ENCODE peak calls at places on chromosomes 6 and 20, in eight cellular contexts. T, O, I, F, N, G, L and P are unnamed samples.

GRCh38 chr20:11001767-11002540 is 328.2 kb upstream of the JAG1 start:
- DNase-seq in T (peak; percentile 19), O (no peak), I (no peak), F (no peak), N (no peak), G (no peak), L (peak; percentile 59), P (no peak)

GRCh38 chr6:109631403-109631802 is 59.6 kb downstream of the AK9 start:
- DNase-seq in T (no peak), O (no peak), I (no peak), F (no peak), N (no peak), G (no peak), L (no peak), P (no peak)

GRCh38 chr20:61263084-61263695 is 11.1 kb downstream of the CDH4 start:
- DNase-seq in T (no peak), O (no peak), I (no peak), F (no peak), N (peak; percentile 51), G (no peak), L (no peak), P (peak; percentile 35)

GRCh38 chr6:148915889-148916288 is 169.1 kb downstream of the UST start:
- DNase-seq in T (no peak), O (no peak), I (no peak), F (no peak), N (no peak), G (no peak), L (no peak), P (no peak)

GRCh38 chr6:14888575-14889000 is 357.3 kb upstream of the JARID2 start:
- DNase-seq in T (peak; percentile 42), O (no peak), I (no peak), F (no peak), N (no peak), G (no peak), L (peak; percentile 91), P (no peak)

GRCh38 chr6:159983641-159984080 is 14.8 kb downstream of the IGF2R start:
- DNase-seq in T (no peak), O (no peak), I (no peak), F (no peak), N (no peak), G (no peak), L (no peak), P (no peak)

GRCh38 chr6:104711371-104711770 is 148.3 kb downstream of the HACE1 start:
- DNase-seq in T (no peak), O (no peak), I (no peak), F (no peak), N (no peak), G (no peak), L (no peak), P (no peak)

GRCh38 chr20:45545351-45545750 is 1.9 kb downstream of the EPPIN start:
- DNase-seq in T (no peak), O (no peak), I (no peak), F (no peak), N (no peak), G (no peak), L (no peak), P (no peak)

GRCh38 chr6:135291288-135292116 is 110.4 kb downstream of the MYB start:
- DNase-seq in T (no peak), O (no peak), I (no peak), F (no peak), N (no peak), G (no peak), L (no peak), P (no peak)

GRCh38 chr6:10331336-10331735 is 83.5 kb downstream of the TFAP2A start:
- DNase-seq in T (no peak), O (no peak), I (no peak), F (no peak), N (no peak), G (no peak), L (no peak), P (no peak)

GRCh38 chr6:170031096-170031471 is 259.8 kb downstream of the DLL1 start:
- DNase-seq in T (no peak), O (peak; percentile 86), I (no peak), F (peak; percentile 6), N (no peak), G (no peak), L (no peak), P (peak; percentile 44)

GRCh38 chr6:100719883-100720682 is 161.0 kb downstream of the ASCC3 start:
- DNase-seq in T (no peak), O (no peak), I (no peak), F (no peak), N (no peak), G (no peak), L (no peak), P (no peak)

GRCh38 chr6:114523508-114523907 is 180.7 kb upstream of the HS3ST5 start:
- DNase-seq in T (no peak), O (no peak), I (no peak), F (no peak), N (no peak), G (no peak), L (no peak), P (no peak)

GRCh38 chr6:139996253-139996834 is 621.9 kb upstream of the CITED2 start:
- DNase-seq in T (no peak), O (no peak), I (no peak), F (no peak), N (no peak), G (no peak), L (no peak), P (no peak)
- TF ChIP-seq CTCF in T (no peak), O (peak; percentile 26), I (no peak), F (no peak), N (no peak), G (no peak), L (peak; percentile 21), P (no peak)

GRCh38 chr6:2852514-2852855 is 10.8 kb upstream of the SERPINB1 start:
- DNase-seq in T (no peak), O (no peak), I (no peak), F (no peak), N (no peak), G (no peak), L (no peak), P (no peak)
- H3K4me1 ChIP-seq in T (peaks cover 28% of the 10 kb centered on the region), O (no peaks in the 10 kb centered on the region), I (peaks cover 21% of the 10 kb centered on the region), F (peaks cover 34% of the 10 kb centered on the region), N (peaks cover 56% of the 10 kb centered on the region), G (peaks cover 6% of the 10 kb centered on the region), L (peaks cover 10% of the 10 kb centered on the region), P (peaks cover 6% of the 10 kb centered on the region)

GRCh38 chr6:7939864-7940228 is 29.3 kb upstream of the TXNDC5 start:
- DNase-seq in T (no peak), O (no peak), I (no peak), F (no peak), N (no peak), G (no peak), L (no peak), P (no peak)

GRCh38 chr6:7938562-7939185 is 28.1 kb upstream of the TXNDC5 start:
- DNase-seq in T (no peak), O (no peak), I (no peak), F (no peak), N (no peak), G (no peak), L (no peak), P (no peak)

GRCh38 chr6:7933794-7934193 is 23.2 kb upstream of the TXNDC5 start:
- DNase-seq in T (no peak), O (no peak), I (no peak), F (no peak), N (no peak), G (no peak), L (no peak), P (no peak)

DNA sequence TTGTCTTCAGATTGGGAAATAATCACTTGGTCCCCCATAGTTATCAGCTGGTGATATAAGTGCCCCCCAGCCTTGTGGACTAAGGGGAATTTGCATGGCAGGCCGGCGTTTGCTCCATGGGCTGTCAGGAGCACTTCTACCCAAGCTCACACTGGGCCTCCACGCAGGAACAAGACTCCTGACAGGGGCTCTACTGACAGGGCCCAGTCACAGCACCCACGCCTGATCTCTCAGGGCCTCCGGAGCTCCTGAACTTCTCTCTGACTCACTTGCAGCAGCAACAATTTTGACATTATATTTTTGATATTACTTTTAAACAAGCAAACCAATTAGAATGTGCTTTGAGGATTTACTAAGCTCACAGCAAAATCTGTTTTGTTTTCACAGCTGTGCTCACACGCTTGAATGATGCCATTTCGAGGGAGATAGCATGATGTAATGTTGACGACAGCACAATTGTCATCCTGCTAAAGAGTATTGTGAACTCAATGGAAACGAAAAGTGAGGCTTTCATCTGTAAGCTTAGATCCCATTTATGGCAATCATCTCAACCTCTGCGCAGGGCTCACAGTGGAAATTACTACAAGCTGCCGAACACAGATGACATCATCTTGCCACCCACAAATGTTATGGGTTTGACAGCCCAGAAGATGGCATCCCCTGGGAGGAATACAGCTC is 28.7 kb upstream of the TXNDC5 start:
- DNase-seq in T (no peak), O (no peak), I (no peak), F (no peak), N (no peak), G (no peak), L (no peak), P (no peak)
- TF ChIP-seq CTCF in T (no peak), O (no peak), I (no peak), F (no peak), N (no peak), G (no peak), L (no peak), P (no peak)

DNA sequence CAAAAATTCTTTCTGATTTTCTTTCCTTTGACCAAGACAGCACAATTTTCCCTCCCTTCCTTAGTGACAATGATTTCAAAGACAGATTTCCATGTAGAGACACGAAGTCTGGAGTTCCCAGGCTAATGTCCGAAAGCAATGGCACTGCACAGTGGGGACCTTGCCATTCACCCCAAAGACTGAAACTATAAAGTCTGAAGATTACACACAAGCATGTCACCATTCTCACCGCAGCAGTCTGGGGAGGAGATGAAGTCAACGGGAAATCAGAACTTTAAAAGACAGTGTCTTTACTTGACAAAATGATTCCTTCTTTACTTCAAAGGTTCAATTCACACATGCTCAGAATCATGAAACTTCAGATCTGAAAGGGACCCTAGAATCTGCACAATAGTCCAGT is 8.3 kb downstream of the B4GALT5 start:
- DNase-seq in T (no peak), O (no peak), I (no peak), F (no peak), N (no peak), G (no peak), L (no peak), P (no peak)
- H3K4me1 ChIP-seq in T (peaks cover 42% of the 10 kb centered on the region), O (peaks cover 51% of the 10 kb centered on the region), I (peaks cover 41% of the 10 kb centered on the region), F (peaks cover 61% of the 10 kb centered on the region), N (peaks cover 8% of the 10 kb centered on the region), G (peaks cover 11% of the 10 kb centered on the region), L (peaks cover 78% of the 10 kb centered on the region), P (peaks cover 31% of the 10 kb centered on the region)

DNA sequence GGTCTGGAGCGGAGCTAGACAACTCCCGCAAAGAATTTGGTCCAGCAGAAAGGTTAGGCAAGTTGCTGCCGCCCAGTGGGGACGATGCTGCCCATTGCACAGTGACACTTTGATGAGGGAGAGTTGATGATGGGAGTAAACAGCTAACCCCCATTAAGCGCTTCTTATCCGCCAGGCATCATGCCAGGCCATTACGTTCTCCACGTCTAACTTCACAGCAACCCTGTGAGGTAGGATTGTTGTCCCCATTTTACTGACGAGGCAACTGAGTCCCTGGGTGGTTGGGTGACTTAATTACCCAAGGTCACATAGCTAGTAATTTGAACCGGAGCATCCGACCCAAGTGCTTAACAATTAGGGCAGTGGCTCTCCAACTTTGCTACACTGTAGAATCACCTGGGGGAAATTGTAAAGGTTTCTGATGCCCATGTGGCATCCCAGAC is 731 bp downstream of the RALGAPB start:
- DNase-seq in T (no peak), O (no peak), I (no peak), F (no peak), N (no peak), G (no peak), L (no peak), P (no peak)
- TF ChIP-seq CTCF in T (no peak), O (no peak), I (no peak), F (no peak), N (no peak), G (no peak), L (no peak), P (no peak)